ENCODE peak calls at places on chromosomes 1 and 21, in four cellular contexts. A is H1, Z is K562, B is HepG2. J is an unnamed sample.

GRCh38 chr1:167060141-167061072 is 29.8 kb downstream of the GPA33 start:
- DNase-seq in A (no peak), Z (peak; percentile 32), B (no peak), J (peak; percentile 18)

GRCh38 chr1:157133431-157133830 is 4.8 kb downstream of the ETV3 start:
- DNase-seq in A (no peak), Z (no peak), B (no peak), J (no peak)

GRCh38 chr1:162372159-162373071 is 4.2 kb downstream of the SPATA46 start:
- DNase-seq in A (no peak), Z (peak; percentile 86), B (no peak), J (no peak)

GRCh38 chr1:10424034-10424433 is 6.2 kb upstream of the CENPS start:
- DNase-seq in A (no peak), Z (no peak), B (no peak), J (peak; percentile 77)

GRCh38 chr21:35738342-35738961 is 321.9 kb downstream of the SETD4 start:
- DNase-seq in A (no peak), Z (no peak), B (no peak), J (peak; percentile 2)

GRCh38 chr1:108814343-108815125 is 42.4 kb downstream of the AKNAD1 start:
- DNase-seq in A (no peak), Z (no peak), B (no peak), J (no peak)

GRCh38 chr1:110060034-110060661 is 10.3 kb downstream of the ALX3 start:
- DNase-seq in A (no peak), Z (peak; percentile 92), B (peak; percentile 43), J (peak; percentile 29)

GRCh38 chr1:219264557-219264956 is 90.9 kb downstream of the LYPLAL1 start:
- DNase-seq in A (no peak), Z (no peak), B (peak; percentile 46), J (no peak)

GRCh38 chr1:61079276-61079897 is 3.0 kb upstream of the NFIA start:
- DNase-seq in A (no peak), Z (no peak), B (no peak), J (no peak)

GRCh38 chr1:246959944-246960693 is 28.4 kb upstream of the AHCTF1 start:
- DNase-seq in A (no peak), Z (no peak), B (no peak), J (no peak)

GRCh38 chr1:115469703-115470476 is 131.8 kb upstream of the NGF start:
- DNase-seq in A (peak; percentile 50), Z (peak; percentile 80), B (peak; percentile 8), J (peak; percentile 41)

GRCh38 chr1:228148971-228149340 is 774 bp upstream of the GJC2 start:
- DNase-seq in A (no peak), Z (no peak), B (no peak), J (no peak)

GRCh38 chr1:38991638-38992449 is 768 bp downstream of the AKIRIN1 start:
- DNase-seq in A (no peak), Z (peak; percentile 75), B (no peak), J (peak; percentile 31)

GRCh38 chr1:190328871-190329270 is 148.8 kb downstream of the BRINP3 start:
- DNase-seq in A (no peak), Z (no peak), B (no peak), J (no peak)

GRCh38 chr1:221575605-221576004 is 166.3 kb downstream of the DUSP10 start:
- DNase-seq in A (no peak), Z (no peak), B (no peak), J (no peak)

GRCh38 chr1:21106238-21106637 is 70.5 kb downstream of the EIF4G3 start:
- DNase-seq in A (no peak), Z (no peak), B (no peak), J (no peak)
- H3K4me3 ChIP-seq in A (no peak overlapping the region), Z (no peak overlapping the region), B (no peak overlapping the region), J (no peak overlapping the region)

GRCh38 chr1:20358761-20359263 is 68.1 kb downstream of the VWA5B1 start:
- DNase-seq in A (no peak), Z (no peak), B (peak; percentile 67), J (peak; percentile 23)
- TF ChIP-seq PHF8 in A (no peak), Z (no peak), B (no peak), J (no peak)

DNA sequence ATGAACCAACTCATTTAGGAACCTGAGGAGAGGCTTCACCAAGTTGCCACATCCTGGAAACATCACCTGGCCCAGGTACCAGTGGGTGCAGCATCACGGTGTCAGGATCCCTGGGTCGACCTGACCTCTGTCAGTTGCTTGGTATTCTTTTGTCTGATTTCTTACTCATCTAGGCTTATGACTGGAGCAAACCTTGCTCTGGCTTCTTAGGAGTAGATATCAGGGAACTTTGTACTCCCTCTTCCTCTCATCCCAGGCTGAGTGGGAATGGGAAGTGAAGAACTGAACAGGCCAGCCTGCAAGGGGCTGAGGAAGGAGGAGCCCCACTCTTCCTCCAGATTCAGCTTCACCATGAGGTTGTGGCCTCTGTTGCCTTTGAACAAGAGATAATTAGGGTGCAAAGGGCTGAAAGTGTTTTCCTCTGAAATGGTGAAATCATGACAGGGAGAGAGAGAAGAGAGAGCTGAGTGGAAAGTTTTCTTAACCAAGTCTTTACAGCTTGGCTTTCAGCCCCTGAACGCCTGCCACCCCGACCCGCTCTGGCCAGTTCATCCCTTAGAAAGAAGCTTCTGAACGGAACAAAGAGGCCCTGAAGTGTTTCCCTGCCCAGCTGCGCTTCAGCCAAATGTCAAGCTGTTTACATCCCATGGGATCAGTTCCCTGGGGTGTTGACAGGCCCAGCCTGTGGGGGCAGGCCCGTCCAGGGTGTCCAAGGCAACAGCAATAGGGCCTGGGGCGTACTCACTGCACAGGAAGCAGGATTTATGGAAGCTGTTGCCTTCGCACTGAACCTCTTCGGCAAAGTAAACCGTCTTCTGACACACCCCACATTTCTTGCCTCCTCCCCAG is 11.3 kb downstream of the CSRP1 start:
- DNase-seq in A (no peak), Z (no peak), B (peak; percentile 84), J (no peak)
- H3K4me3 ChIP-seq in A (no peak overlapping the region), Z (no peak overlapping the region), B (no peak overlapping the region), J (no peak overlapping the region)

DNA sequence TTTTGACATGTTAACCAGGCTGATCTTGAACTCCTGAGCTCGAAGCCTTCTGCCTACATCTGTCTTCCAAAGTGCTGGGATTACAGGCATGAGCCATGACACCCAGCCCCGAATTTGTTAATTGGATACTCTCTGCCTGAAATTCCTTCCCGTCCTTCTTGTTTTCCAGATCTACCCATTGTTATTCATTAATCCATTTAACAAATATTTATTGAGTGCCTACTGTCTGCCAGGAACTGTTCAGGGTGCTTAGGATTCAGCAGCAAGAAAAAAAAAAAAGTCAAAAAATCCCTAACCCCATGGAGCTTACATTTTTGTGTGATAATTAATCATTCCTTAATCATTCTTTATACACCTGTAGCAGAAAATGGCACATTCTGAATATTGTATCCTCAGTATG is 206.8 kb upstream of the FOXD3 start:
- DNase-seq in A (no peak), Z (no peak), B (no peak), J (no peak)
- TF ChIP-seq PHF8 in A (no peak), Z (no peak), B (no peak), J (no peak)

DNA sequence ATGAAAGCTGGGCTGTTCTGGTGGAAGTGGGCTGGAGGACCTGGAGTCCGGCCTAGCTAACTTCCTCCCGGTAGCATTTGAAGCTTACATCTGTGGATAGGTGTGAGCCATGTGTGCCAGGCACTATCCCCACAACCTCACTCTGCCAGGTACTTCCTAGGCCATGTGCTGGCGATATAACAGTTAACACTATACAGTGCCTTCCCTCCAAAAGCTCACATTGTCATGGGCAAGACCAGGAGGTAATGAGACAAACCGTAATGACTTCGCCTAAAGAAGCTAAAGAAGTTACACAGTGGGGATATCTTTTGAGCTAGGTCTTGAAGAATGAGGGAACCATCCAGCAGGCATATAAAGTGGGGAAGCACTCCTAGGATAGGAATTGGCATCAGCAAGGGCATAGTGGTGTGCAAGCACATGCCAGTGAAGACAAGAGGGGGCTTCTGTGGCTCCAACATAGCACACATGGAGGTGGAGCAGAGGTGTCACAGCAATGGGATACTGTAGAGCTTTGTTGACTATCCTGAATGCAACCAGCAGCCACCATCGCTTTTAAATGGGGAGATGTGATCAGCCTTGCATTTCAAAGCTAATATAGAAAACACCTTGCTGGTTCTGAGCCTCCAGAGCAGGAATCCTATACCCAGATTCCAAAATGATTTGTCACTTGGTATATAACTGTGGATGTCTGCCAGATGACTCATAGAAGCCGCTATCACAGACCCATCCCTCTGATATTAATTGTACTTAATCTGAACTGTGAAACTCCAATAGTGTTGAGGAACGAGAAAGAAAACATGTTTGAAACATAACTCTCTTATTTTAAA is 466.3 kb downstream of the LMO4 start:
- DNase-seq in A (no peak), Z (no peak), B (peak; percentile 86), J (peak; percentile 75)
- H3K4me3 ChIP-seq in A (no peak overlapping the region), Z (no peak overlapping the region), B (peak overlapping the region; percentile 43), J (peak overlapping the region; percentile 30)

GRCh38 chr1:35505911-35506798 is 51.0 kb downstream of the KIAA0319L start:
- DNase-seq in A (no peak), Z (peak; percentile 55), B (no peak), J (no peak)

GRCh38 chr1:35511305-35511704 is 45.9 kb downstream of the KIAA0319L start:
- DNase-seq in A (no peak), Z (no peak), B (no peak), J (no peak)

GRCh38 chr1:35507947-35508346 is 49.3 kb downstream of the KIAA0319L start:
- DNase-seq in A (no peak), Z (no peak), B (no peak), J (no peak)

GRCh38 chr1:35506960-35507901 is 50.0 kb downstream of the KIAA0319L start:
- DNase-seq in A (no peak), Z (no peak), B (no peak), J (no peak)

DNA sequence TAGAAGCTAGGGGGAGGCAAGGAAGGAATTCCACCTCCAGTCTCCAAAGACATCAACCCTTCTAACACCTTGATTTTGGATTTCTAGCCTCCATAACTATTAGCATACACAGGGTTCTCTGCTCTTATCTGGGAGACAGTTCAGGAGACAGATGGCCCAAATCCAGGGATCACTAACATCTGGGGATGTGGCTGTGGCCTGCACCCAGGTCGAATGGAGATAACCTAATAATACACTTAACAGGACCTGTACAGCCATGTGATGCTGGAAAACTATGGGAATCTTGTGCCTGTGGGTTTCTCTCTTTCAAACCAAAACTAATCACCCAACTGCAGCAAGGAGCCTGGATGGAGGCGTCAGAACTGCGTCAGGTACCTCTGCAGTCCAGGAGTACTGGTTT is 47.6 kb downstream of the KIAA0319L start:
- DNase-seq in A (no peak), Z (no peak), B (no peak), J (no peak)
- TF ChIP-seq PHF8 in A (no peak), Z (no peak), B (no peak), J (no peak)

GRCh38 chr1:26703466-26703865 is 7.7 kb downstream of the ARID1A start:
- DNase-seq in A (no peak), Z (no peak), B (no peak), J (no peak)
- H3K4me3 ChIP-seq in A (no peak overlapping the region), Z (no peak overlapping the region), B (no peak overlapping the region), J (no peak overlapping the region)

DNA sequence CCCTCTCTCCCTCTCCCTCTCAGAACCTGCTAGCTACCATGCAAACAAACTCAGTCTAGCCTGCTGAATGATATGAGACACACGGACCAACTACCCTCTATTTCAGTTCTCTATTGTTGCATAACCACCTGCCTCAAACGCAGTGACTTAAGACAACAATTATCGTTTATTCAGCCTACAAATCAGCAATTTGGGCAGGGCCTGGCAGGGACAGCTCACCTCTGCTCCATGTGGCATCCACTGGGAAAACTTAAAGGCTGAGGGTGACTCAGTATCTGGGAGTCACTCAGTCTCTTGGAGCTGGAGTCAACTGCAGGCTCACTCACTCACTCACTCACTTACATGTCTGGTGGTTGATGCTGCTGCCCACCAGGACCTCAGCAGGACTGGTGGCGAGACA is 121.3 kb downstream of the SEC16B start:
- DNase-seq in A (no peak), Z (no peak), B (no peak), J (no peak)
- TF ChIP-seq PHF8 in A (no peak), Z (no peak), B (no peak), J (no peak)

GRCh38 chr1:117136749-117137148 is 15.2 kb upstream of the TRIM45 start:
- DNase-seq in A (no peak), Z (no peak), B (no peak), J (no peak)
- H3K4me3 ChIP-seq in A (no peak overlapping the region), Z (no peak overlapping the region), B (no peak overlapping the region), J (no peak overlapping the region)